ENCODE peak calls at places on chromosomes 3 and 15, in nine cellular contexts. R, C, F, N, G, X, L, E and K are unnamed samples.

GRCh38 chr3:192514754-192515660 is 212.3 kb downstream of the FGF12 start:
- DNase-seq in R (no peak), C (no peak), F (peak; percentile 84), N (no peak), G (peak; percentile 20), X (peak; percentile 35), L (peak; percentile 86), E (peak; percentile 31), K (peak; percentile 87)

GRCh38 chr3:87553058-87553457 is 276.7 kb upstream of the POU1F1 start:
- DNase-seq in R (no peak), C (no peak), F (no peak), N (no peak), G (no peak), X (no peak), L (no peak), E (no peak), K (no peak)

GRCh38 chr15:42090375-42090774 is 4.0 kb downstream of the PLA2G4D start:
- DNase-seq in R (no peak), C (no peak), F (peak; percentile 17), N (no peak), G (peak; percentile 44), X (no peak), L (no peak), E (peak; percentile 24), K (no peak)

GRCh38 chr15:88419830-88420229 is 47.4 kb downstream of the MRPL46 start:
- DNase-seq in R (peak; percentile 48), C (no peak), F (no peak), N (no peak), G (no peak), X (no peak), L (no peak), E (no peak), K (no peak)

GRCh38 chr3:38907426-38907825 is 91.4 kb upstream of the SCN10A start:
- DNase-seq in R (peak; percentile 10), C (no peak), F (no peak), N (peak; percentile 6), G (no peak), X (no peak), L (no peak), E (no peak), K (no peak)

GRCh38 chr3:174857301-174857700 is 1.8 kb upstream of the NAALADL2 start:
- DNase-seq in R (no peak), C (no peak), F (no peak), N (no peak), G (no peak), X (no peak), L (no peak), E (no peak), K (no peak)

GRCh38 chr3:175432338-175433025 is 573.3 kb downstream of the NAALADL2 start:
- DNase-seq in R (no peak), C (no peak), F (no peak), N (no peak), G (no peak), X (no peak), L (no peak), E (no peak), K (no peak)

GRCh38 chr15:31606942-31607497 is 280.4 kb downstream of the KLF13 start:
- DNase-seq in R (no peak), C (no peak), F (no peak), N (no peak), G (no peak), X (no peak), L (no peak), E (no peak), K (no peak)

GRCh38 chr15:90322531-90322930 is 29.6 kb upstream of the ZNF774 start:
- DNase-seq in R (no peak), C (no peak), F (no peak), N (no peak), G (no peak), X (no peak), L (no peak), E (no peak), K (no peak)

GRCh38 chr3:123321806-123322205 is 120.1 kb downstream of the SEC22A start:
- DNase-seq in R (no peak), C (no peak), F (no peak), N (no peak), G (no peak), X (no peak), L (no peak), E (no peak), K (no peak)

GRCh38 chr3:99242271-99242670 is 340.8 kb upstream of the DCBLD2 start:
- DNase-seq in R (no peak), C (no peak), F (no peak), N (no peak), G (no peak), X (no peak), L (no peak), E (no peak), K (no peak)

GRCh38 chr3:53845103-53845880 is 927 bp downstream of the CHDH start:
- DNase-seq in R (no peak), C (peak; percentile 78), F (no peak), N (peak; percentile 30), G (peak; percentile 69), X (peak; percentile 59), L (peak; percentile 76), E (peak; percentile 71), K (peak; percentile 74)

GRCh38 chr3:49803464-49804140 is 541 bp downstream of the INKA1 start:
- DNase-seq in R (no peak), C (no peak), F (peak; percentile 63), N (peak; percentile 57), G (no peak), X (no peak), L (peak; percentile 66), E (no peak), K (no peak)

GRCh38 chr15:47820047-47820779 is 102.9 kb downstream of the SEMA6D start:
- DNase-seq in R (no peak), C (no peak), F (no peak), N (no peak), G (no peak), X (no peak), L (no peak), E (no peak), K (no peak)

GRCh38 chr15:27686376-27686775 is 412.7 kb downstream of the OCA2 start:
- DNase-seq in R (peak; percentile 77), C (no peak), F (no peak), N (no peak), G (no peak), X (no peak), L (no peak), E (no peak), K (no peak)

GRCh38 chr3:198081421-198081844 is 121.4 kb downstream of the LMLN start:
- DNase-seq in R (no peak), C (no peak), F (peak; percentile 26), N (no peak), G (no peak), X (no peak), L (peak; percentile 36), E (no peak), K (peak; percentile 16)

GRCh38 chr15:39403674-39404117 is 177.2 kb upstream of the THBS1 start:
- DNase-seq in R (peak; percentile 36), C (no peak), F (no peak), N (no peak), G (no peak), X (peak; percentile 17), L (no peak), E (no peak), K (no peak)

GRCh38 chr3:14598143-14598569 is 53.4 kb upstream of the CCDC174 start:
- DNase-seq in R (no peak), C (no peak), F (no peak), N (peak; percentile 43), G (no peak), X (peak; percentile 36), L (peak; percentile 67), E (no peak), K (no peak)